ENCODE peak calls at places on chromosomes 5 and 9, in ten cellular contexts. I, R, T, F, P, K, C, W, L and H are unnamed samples.
A peak's percentile ranks its signal among the peaks of the same experiment; 100 is the strongest.

GRCh38 chr5:155728857-155729683 is 597.9 kb upstream of the SGCD start:
- DNase-seq in I (no peak), R (peak; percentile 17), T (no peak), F (peak; percentile 48), P (no peak), K (no peak), C (no peak), W (no peak), L (no peak), H (peak; percentile 27)

GRCh38 chr9:132144708-132145365 is 17.0 kb upstream of the NTNG2 start:
- DNase-seq in I (no peak), R (no peak), T (no peak), F (no peak), P (no peak), K (no peak), C (peak; percentile 58), W (no peak), L (no peak), H (no peak)

GRCh38 chr5:75668988-75669760 is 48.1 kb downstream of the POC5 start:
- DNase-seq in I (peak; percentile 53), R (peak; percentile 57), T (peak; percentile 62), F (no peak), P (no peak), K (no peak), C (peak; percentile 85), W (peak; percentile 38), L (peak; percentile 36), H (no peak)

GRCh38 chr9:129319938-129320481 is 141.9 kb upstream of the IER5L start:
- DNase-seq in I (no peak), R (peak; percentile 30), T (peak; percentile 24), F (no peak), P (no peak), K (no peak), C (no peak), W (no peak), L (no peak), H (no peak)

GRCh38 chr5:160199410-160199911 is 29.8 kb upstream of the FABP6 start:
- DNase-seq in I (peak; percentile 61), R (peak; percentile 35), T (peak; percentile 79), F (peak; percentile 83), P (peak; percentile 92), K (peak; percentile 8), C (peak; percentile 60), W (peak; percentile 70), L (peak; percentile 79), H (peak; percentile 65)

GRCh38 chr9:76539180-76539579 is 80.2 kb downstream of the GCNT1 start:
- DNase-seq in I (no peak), R (no peak), T (no peak), F (no peak), P (no peak), K (no peak), C (no peak), W (no peak), L (no peak), H (no peak)

GRCh38 chr5:103425686-103426454 is 136.7 kb downstream of the NUDT12 start:
- DNase-seq in I (no peak), R (no peak), T (no peak), F (no peak), P (no peak), K (no peak), C (peak; percentile 64), W (no peak), L (no peak), H (no peak)

GRCh38 chr9:101027246-101027645 is 1.3 kb upstream of the PLPPR1 start:
- DNase-seq in I (no peak), R (peak; percentile 61), T (no peak), F (no peak), P (no peak), K (no peak), C (no peak), W (no peak), L (no peak), H (no peak)

GRCh38 chr9:31210982-31211570 is 1173.4 kb upstream of the ACO1 start:
- DNase-seq in I (peak; percentile 0), R (no peak), T (no peak), F (no peak), P (no peak), K (no peak), C (no peak), W (no peak), L (peak; percentile 19), H (no peak)

GRCh38 chr5:158876263-158876942 is 223.3 kb downstream of the EBF1 start:
- DNase-seq in I (no peak), R (no peak), T (no peak), F (no peak), P (no peak), K (no peak), C (no peak), W (no peak), L (no peak), H (no peak)

GRCh38 chr9:134536101-134536900 is 105.3 kb upstream of the COL5A1 start:
- DNase-seq in I (no peak), R (no peak), T (no peak), F (no peak), P (no peak), K (no peak), C (no peak), W (no peak), L (no peak), H (no peak)

GRCh38 chr9:95147452-95147851 is 170.1 kb downstream of the FANCC start:
- DNase-seq in I (no peak), R (no peak), T (no peak), F (no peak), P (no peak), K (no peak), C (no peak), W (no peak), L (no peak), H (no peak)

GRCh38 chr5:162699361-162699760 is 631.8 kb downstream of the GABRG2 start:
- DNase-seq in I (no peak), R (no peak), T (no peak), F (no peak), P (no peak), K (no peak), C (no peak), W (no peak), L (no peak), H (no peak)

GRCh38 chr9:69674741-69675438 is 2.7 kb upstream of the APBA1 start:
- DNase-seq in I (no peak), R (peak; percentile 34), T (no peak), F (no peak), P (no peak), K (peak; percentile 67), C (peak; percentile 35), W (no peak), L (no peak), H (peak; percentile 64)

GRCh38 chr9:128192601-128193371 is 1.4 kb upstream of the CIZ1 start:
- DNase-seq in I (peak; percentile 36), R (peak; percentile 95), T (peak; percentile 87), F (peak; percentile 83), P (no peak), K (peak; percentile 71), C (peak; percentile 99), W (peak; percentile 83), L (peak; percentile 56), H (peak; percentile 87)

GRCh38 chr9:129276486-129277260 is 98.6 kb upstream of the IER5L start:
- DNase-seq in I (no peak), R (peak; percentile 82), T (no peak), F (no peak), P (no peak), K (no peak), C (no peak), W (no peak), L (no peak), H (no peak)

GRCh38 chr5:82355053-82355452 is 76.9 kb upstream of the RPS23 start:
- DNase-seq in I (no peak), R (no peak), T (no peak), F (no peak), P (no peak), K (no peak), C (no peak), W (no peak), L (no peak), H (no peak)